ENCODE peak calls at places on chromosome 2, in seven cellular contexts. A is posterior cingulate gyrus; W is anterior cingulate cortex; S is mucosa of gallbladder; O is astrocyte; Y is epithelial cell of prostate; J is CD4-positive, alpha-beta T cell. M is an unnamed sample.

GRCh38 chr2:184814428-184814827 is 216.1 kb downstream of the ZNF804A start:
- DNase-seq in A (no peak), W (no peak), S (no peak), O (no peak), Y (no peak), J (no peak), M (no peak)

GRCh38 chr2:2848621-2849443 is 517.8 kb upstream of the MYT1L start:
- DNase-seq in A (no peak), W (peak; percentile 22), S (no peak), O (no peak), Y (no peak), J (no peak), M (no peak)

GRCh38 chr2:204175552-204176271 is 239.1 kb downstream of the ICOS start:
- DNase-seq in A (no peak), W (no peak), S (no peak), O (no peak), Y (no peak), J (no peak), M (no peak)

GRCh38 chr2:176110975-176111663 is 4.0 kb downstream of the HOXD11 start:
- DNase-seq in A (no peak), W (no peak), S (no peak), O (no peak), Y (no peak), J (no peak), M (no peak)

GRCh38 chr2:15059870-15060617 is 427.5 kb downstream of the LRATD1 start:
- DNase-seq in A (no peak), W (no peak), S (no peak), O (no peak), Y (no peak), J (no peak), M (no peak)

GRCh38 chr2:42314892-42315468 is 46.0 kb downstream of the COX7A2L start:
- DNase-seq in A (no peak), W (no peak), S (no peak), O (peak; percentile 93), Y (peak; percentile 46), J (no peak), M (no peak)

GRCh38 chr2:112048887-112049286 is 6.2 kb upstream of the TMEM87B start:
- DNase-seq in A (no peak), W (no peak), S (peak; percentile 61), O (peak; percentile 32), Y (no peak), J (no peak), M (no peak)

GRCh38 chr2:43175187-43175490 is 51.3 kb downstream of the ZFP36L2 start:
- DNase-seq in A (no peak), W (no peak), S (no peak), O (peak; percentile 38), Y (no peak), J (no peak), M (no peak)

GRCh38 chr2:235669269-235669831 is 175.5 kb downstream of the AGAP1 start:
- DNase-seq in A (peak; percentile 73), W (peak; percentile 64), S (peak; percentile 56), O (peak; percentile 59), Y (peak; percentile 29), J (peak; percentile 18), M (peak; percentile 83)

GRCh38 chr2:168490015-168490874 is 34.2 kb downstream of the CERS6 start:
- DNase-seq in A (no peak), W (no peak), S (no peak), O (peak; percentile 58), Y (no peak), J (peak; percentile 13), M (no peak)

GRCh38 chr2:176501652-176502051 is 232.4 kb downstream of the MTX2 start:
- DNase-seq in A (no peak), W (no peak), S (no peak), O (no peak), Y (no peak), J (no peak), M (no peak)

GRCh38 chr2:29336334-29336733 is 221.1 kb downstream of the CLIP4 start:
- DNase-seq in A (no peak), W (no peak), S (no peak), O (no peak), Y (no peak), J (no peak), M (no peak)

GRCh38 chr2:234363011-234363487 is 133.8 kb downstream of the ARL4C start:
- DNase-seq in A (no peak), W (no peak), S (no peak), O (peak; percentile 69), Y (no peak), J (no peak), M (no peak)

M was measured in psoas muscle.